ENCODE peak calls at places on chromosomes 6 and 20, in four cellular contexts. I is right lobe of liver, F is astrocyte of the spinal cord, Y is HCT116. H is an unnamed sample.

GRCh38 chr6:133895573-133896343 is 6.8 kb downstream of the TCF21 start:
- DNase-seq in F (peak), Y (no peak), I (no peak), H (no peak)

GRCh38 chr6:46393161-46393939 is 97.9 kb downstream of the RCAN2 start:
- DNase-seq in I (no peak), Y (no peak), F (no peak), H (no peak)

GRCh38 chr6:13696226-13696625 is 15.4 kb downstream of the RANBP9 start:
- DNase-seq in Y (no peak), I (no peak), F (peak), H (no peak)

GRCh38 chr6:34178361-34179105 is 32.6 kb upstream of the GRM4 start:
- DNase-seq in I (no peak), F (no peak), Y (no peak), H (no peak)

GRCh38 chr20:23046431-23046830 is 3.0 kb downstream of the THBD start:
- DNase-seq in Y (no peak), I (no peak), F (no peak), H (no peak)

GRCh38 chr6:72374864-72375263 is 247.0 kb upstream of the KCNQ5 start:
- DNase-seq in I (no peak), Y (no peak), F (no peak), H (no peak)

GRCh38 chr20:20005381-20005780 is 11.8 kb upstream of the NAA20 start:
- DNase-seq in I (no peak), Y (no peak), F (no peak), H (no peak)

GRCh38 chr6:113011803-113012202 is 664.7 kb downstream of the RFPL4B start:
- DNase-seq in I (no peak), Y (no peak), F (peak), H (no peak)

GRCh38 chr6:27388293-27389197 is at the start of gene ZNF391:
- DNase-seq in Y (peak), F (peak), I (peak), H (peak)

GRCh38 chr20:57459278-57459677 is 65.7 kb downstream of the CTCFL start:
- DNase-seq in Y (no peak), F (no peak), I (no peak), H (no peak)

GRCh38 chr6:133890941-133891813 is 2.3 kb downstream of the TCF21 start:
- DNase-seq in F (peak), Y (no peak), I (no peak), H (peak)

GRCh38 chr6:79868098-79868722 is 79.1 kb downstream of the ELOVL4 start:
- DNase-seq in F (peak), I (no peak), Y (peak), H (peak)

GRCh38 chr6:16334671-16335070 is 96.3 kb downstream of the GMPR start:
- DNase-seq in I (no peak), Y (no peak), F (peak), H (peak)

GRCh38 chr6:47483516-47483852 is 5.9 kb downstream of the CD2AP start:
- DNase-seq in I (no peak), F (peak), Y (no peak), H (no peak)

GRCh38 chr6:147397306-147397705 is 111.2 kb upstream of the SAMD5 start:
- DNase-seq in I (no peak), F (no peak), Y (no peak), H (no peak)

GRCh38 chr6:41640436-41640835 is 2.2 kb downstream of the MDFI start:
- DNase-seq in I (no peak), Y (no peak), F (peak), H (no peak)

GRCh38 chr6:35294308-35294945 is 3.2 kb upstream of the DEF6 start:
- DNase-seq in I (no peak), F (peak), Y (peak), H (peak)

GRCh38 chr6:160462551-160463109 is 114.5 kb downstream of the SLC22A3 start:
- DNase-seq in I (no peak), Y (no peak), F (peak), H (no peak)

GRCh38 chr20:36394340-36394965 is 88.3 kb downstream of the DLGAP4 start:
- DNase-seq in I (no peak), Y (no peak), F (no peak), H (no peak)

GRCh38 chr20:37347347-37347823 is 1.4 kb downstream of the SRC start:
- DNase-seq in I (no peak), F (no peak), Y (no peak), H (no peak)

GRCh38 chr6:63858691-63859090 is 223.1 kb downstream of the PHF3 start:
- DNase-seq in F (no peak), I (no peak), Y (no peak), H (no peak)

GRCh38 chr6:119037941-119038623 is 40.4 kb downstream of the FAM184A start:
- DNase-seq in I (no peak), F (no peak), Y (no peak), H (no peak)

GRCh38 chr6:40083141-40083920 is 149.1 kb upstream of the MOCS1 start:
- DNase-seq in F (no peak), Y (no peak), I (no peak), H (no peak)

GRCh38 chr6:1197309-1197708 is 114.6 kb upstream of the FOXQ1 start:
- DNase-seq in I (no peak), Y (no peak), F (no peak), H (no peak)

GRCh38 chr6:147817042-147817689 is 308.7 kb downstream of the SAMD5 start:
- DNase-seq in Y (no peak), F (no peak), I (no peak), H (no peak)

GRCh38 chr20:24657878-24658620 is 188.6 kb downstream of the SYNDIG1 start:
- DNase-seq in I (no peak), F (peak), Y (no peak), H (no peak)

GRCh38 chr6:132143258-132143657 is 192.1 kb upstream of the CCN2 start:
- DNase-seq in I (no peak), F (no peak), Y (no peak), H (no peak)

GRCh38 chr20:14712302-14712739 is 374.9 kb upstream of the FLRT3 start:
- DNase-seq in F (peak), Y (no peak), I (no peak), H (peak)

GRCh38 chr6:21186479-21187055 is 407.0 kb upstream of the SOX4 start:
- DNase-seq in Y (no peak), F (peak), I (no peak), H (no peak)

GRCh38 chr6:37029249-37029959 is 23.9 kb downstream of the FGD2 start:
- DNase-seq in I (peak), F (peak), Y (peak), H (peak)

H was measured in A549.